ENCODE peak calls at places on chromosomes 12 and 14, in eight cellular contexts. N, I, O, M, J, E, P and V are unnamed samples.

GRCh38 chr14:76761849-76762616 is 765 bp downstream of the VASH1 start:
- DNase-seq in M (no peak), O (no peak), N (no peak), I (no peak), P (no peak), E (no peak), J (no peak), V (no peak)

GRCh38 chr12:24770851-24771250 is 178.1 kb downstream of the BCAT1 start:
- DNase-seq in I (no peak), O (peak), M (no peak), N (no peak), E (no peak), P (no peak), J (no peak), V (no peak)

GRCh38 chr12:2052861-2053674 is at the start of gene CACNA1C:
- DNase-seq in M (peak), N (peak), I (peak), E (no peak), J (peak), O (peak), P (no peak), V (peak)

GRCh38 chr12:42140901-42141300 is 3.8 kb downstream of the GXYLT1 start:
- DNase-seq in P (no peak), I (no peak), E (no peak), N (no peak), O (peak), M (peak), J (no peak), V (no peak)

GRCh38 chr12:22415342-22416309 is 81.1 kb upstream of the ST8SIA1 start:
- DNase-seq in J (no peak), E (no peak), M (no peak), N (no peak), O (peak), P (peak), I (peak), V (no peak)

GRCh38 chr14:83764656-83765055 is 1765.3 kb upstream of the FLRT2 start:
- DNase-seq in I (no peak), N (no peak), O (no peak), P (no peak), E (no peak), M (no peak), J (no peak), V (no peak)

GRCh38 chr12:104544836-104545235 is 88.1 kb downstream of the CHST11 start:
- DNase-seq in M (no peak), N (no peak), E (no peak), P (no peak), J (no peak), O (no peak), I (no peak), V (no peak)

GRCh38 chr12:73632191-73632590 is 905.4 kb upstream of the ATXN7L3B start:
- DNase-seq in O (no peak), P (no peak), E (no peak), N (no peak), J (no peak), I (no peak), M (no peak), V (no peak)

GRCh38 chr12:47905313-47905730 is 528 bp upstream of the VDR start:
- DNase-seq in P (peak), I (no peak), N (no peak), J (peak), M (no peak), E (no peak), O (no peak), V (peak)

GRCh38 chr12:42935756-42936155 is 346.2 kb upstream of the PRICKLE1 start:
- DNase-seq in J (no peak), I (no peak), P (no peak), N (no peak), O (no peak), E (no peak), M (no peak), V (no peak)

GRCh38 chr12:113116875-113117274 is 18.7 kb downstream of the RASAL1 start:
- DNase-seq in N (no peak), I (no peak), J (no peak), E (no peak), O (no peak), P (no peak), M (no peak), V (no peak)

GRCh38 chr12:40672650-40673319 is 19.5 kb upstream of the CNTN1 start:
- DNase-seq in E (no peak), M (no peak), P (no peak), O (no peak), I (no peak), N (no peak), J (no peak), V (no peak)